ENCODE peak calls at places on chromosomes 13 and 19, in six cellular contexts. One of them, this sample, is unnamed.

GRCh38 chr19:41597600-41598041 is 21.7 kb downstream of the CEACAM21 start:
- DNase-seq in tibial nerve: peak
- DNase-seq in stomach: peak
- DNase-seq in A549: peak
- DNase-seq in ovary: peak
- DNase-seq in SK-N-SH: peak
- DNase-seq in this sample: peak

GRCh38 chr19:7874080-7874856 is at the start of gene PRR36:
- DNase-seq in tibial nerve: no peak
- DNase-seq in SK-N-SH: peak
- DNase-seq in A549: peak
- DNase-seq in ovary: no peak
- DNase-seq in stomach: peak
- DNase-seq in this sample: no peak

GRCh38 chr13:23851106-23851505 is 38.1 kb downstream of the MIPEP start:
- DNase-seq in A549: no peak
- DNase-seq in tibial nerve: no peak
- DNase-seq in SK-N-SH: no peak
- DNase-seq in stomach: no peak
- DNase-seq in ovary: no peak
- DNase-seq in this sample: no peak

GRCh38 chr13:105410602-105411001 is 1124.9 kb downstream of the EFNB2 start:
- DNase-seq in SK-N-SH: peak
- DNase-seq in tibial nerve: peak
- DNase-seq in stomach: peak
- DNase-seq in ovary: peak
- DNase-seq in A549: peak
- DNase-seq in this sample: peak

GRCh38 chr13:77397636-77398035 is 70.7 kb upstream of the MYCBP2 start:
- DNase-seq in tibial nerve: no peak
- DNase-seq in stomach: no peak
- DNase-seq in A549: no peak
- DNase-seq in ovary: no peak
- DNase-seq in SK-N-SH: no peak
- DNase-seq in this sample: no peak

GRCh38 chr13:52348081-52348480 is 57.9 kb downstream of the THSD1 start:
- DNase-seq in stomach: no peak
- DNase-seq in tibial nerve: no peak
- DNase-seq in A549: peak
- DNase-seq in ovary: no peak
- DNase-seq in SK-N-SH: no peak
- DNase-seq in this sample: no peak

GRCh38 chr19:10713317-10713716 is 4.6 kb upstream of the DNM2 start:
- DNase-seq in stomach: no peak
- DNase-seq in A549: no peak
- DNase-seq in tibial nerve: no peak
- DNase-seq in SK-N-SH: no peak
- DNase-seq in ovary: no peak
- DNase-seq in this sample: peak

GRCh38 chr19:10431254-10431942 is 11.1 kb downstream of the PDE4A start:
- DNase-seq in ovary: no peak
- DNase-seq in A549: no peak
- DNase-seq in tibial nerve: no peak
- DNase-seq in stomach: peak
- DNase-seq in SK-N-SH: peak
- DNase-seq in this sample: peak

GRCh38 chr13:44698076-44698475 is 121.9 kb upstream of the TSC22D1 start:
- DNase-seq in ovary: no peak
- DNase-seq in stomach: no peak
- DNase-seq in tibial nerve: no peak
- DNase-seq in A549: no peak
- DNase-seq in SK-N-SH: no peak
- DNase-seq in this sample: no peak

GRCh38 chr13:101634142-101634541 is 181.7 kb downstream of the ITGBL1 start:
- DNase-seq in A549: no peak
- DNase-seq in tibial nerve: no peak
- DNase-seq in stomach: no peak
- DNase-seq in SK-N-SH: no peak
- DNase-seq in ovary: no peak
- DNase-seq in this sample: no peak

GRCh38 chr13:111913790-111914189 is 153.2 kb upstream of the SOX1 start:
- DNase-seq in SK-N-SH: no peak
- DNase-seq in ovary: no peak
- DNase-seq in A549: no peak
- DNase-seq in tibial nerve: no peak
- DNase-seq in stomach: no peak
- DNase-seq in this sample: no peak

GRCh38 chr13:63551731-63552130 is 2136.1 kb upstream of the PCDH20 start:
- DNase-seq in A549: no peak
- DNase-seq in ovary: no peak
- DNase-seq in tibial nerve: no peak
- DNase-seq in stomach: no peak
- DNase-seq in SK-N-SH: no peak
- DNase-seq in this sample: no peak

GRCh38 chr13:30551194-30551593 is 66.5 kb upstream of the USPL1 start:
- DNase-seq in tibial nerve: no peak
- DNase-seq in SK-N-SH: peak
- DNase-seq in A549: peak
- DNase-seq in stomach: no peak
- DNase-seq in ovary: no peak
- DNase-seq in this sample: no peak

GRCh38 chr19:15331419-15332310 is 674 bp downstream of the BRD4 start:
- DNase-seq in ovary: peak
- DNase-seq in stomach: peak
- DNase-seq in tibial nerve: peak
- DNase-seq in A549: peak
- DNase-seq in SK-N-SH: peak
- DNase-seq in this sample: peak

GRCh38 chr13:67018775-67019174 is 211.4 kb downstream of the PCDH9 start:
- DNase-seq in ovary: no peak
- DNase-seq in tibial nerve: no peak
- DNase-seq in SK-N-SH: no peak
- DNase-seq in A549: no peak
- DNase-seq in stomach: no peak
- DNase-seq in this sample: no peak

GRCh38 chr13:20714161-20714560 is 10.7 kb downstream of the IL17D start:
- DNase-seq in stomach: no peak
- DNase-seq in A549: no peak
- DNase-seq in SK-N-SH: no peak
- DNase-seq in tibial nerve: no peak
- DNase-seq in ovary: no peak
- DNase-seq in this sample: no peak

GRCh38 chr19:30362156-30362754 is 9.9 kb upstream of the ZNF536 start:
- DNase-seq in stomach: peak
- DNase-seq in tibial nerve: no peak
- DNase-seq in A549: no peak
- DNase-seq in ovary: no peak
- DNase-seq in SK-N-SH: no peak
- DNase-seq in this sample: no peak

GRCh38 chr13:77919351-77920294 is 992 bp upstream of the EDNRB start:
- DNase-seq in stomach: no peak
- DNase-seq in ovary: peak
- DNase-seq in tibial nerve: peak
- DNase-seq in SK-N-SH: peak
- DNase-seq in A549: no peak
- DNase-seq in this sample: peak

GRCh38 chr19:49637865-49638350 is 2.0 kb downstream of the RRAS start:
- DNase-seq in tibial nerve: peak
- DNase-seq in SK-N-SH: no peak
- DNase-seq in stomach: peak
- DNase-seq in ovary: peak
- DNase-seq in A549: peak
- DNase-seq in this sample: peak

GRCh38 chr19:33052352-33052972 is 12.2 kb downstream of the RHPN2 start:
- DNase-seq in tibial nerve: peak
- DNase-seq in A549: peak
- DNase-seq in ovary: peak
- DNase-seq in stomach: peak
- DNase-seq in SK-N-SH: no peak
- DNase-seq in this sample: peak

GRCh38 chr19:39211731-39212376 is 7.8 kb upstream of the SYCN start:
- DNase-seq in tibial nerve: no peak
- DNase-seq in SK-N-SH: peak
- DNase-seq in A549: peak
- DNase-seq in stomach: no peak
- DNase-seq in ovary: no peak
- DNase-seq in this sample: no peak

DNA sequence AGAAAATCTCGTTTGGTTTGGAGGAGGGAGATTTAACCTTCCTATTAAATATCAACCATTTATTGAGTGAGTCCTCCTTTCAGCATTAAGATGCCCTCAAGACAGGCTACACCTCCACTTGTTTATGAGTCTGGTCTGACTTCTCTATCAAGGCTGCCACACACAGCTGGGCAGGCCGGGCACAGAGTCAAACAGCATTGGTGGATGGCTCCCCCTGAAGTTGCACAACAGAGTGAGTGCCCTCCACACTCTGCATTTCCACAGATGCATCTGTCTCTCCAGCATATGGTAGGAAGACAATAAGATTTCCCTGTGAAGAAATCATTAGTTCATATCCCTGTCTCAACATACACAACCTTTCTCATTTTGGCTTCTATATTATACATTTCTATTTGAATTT is 31.4 kb downstream of the PHF11 start:
- DNase-seq in stomach: no peak
- DNase-seq in tibial nerve: no peak
- DNase-seq in A549: no peak
- DNase-seq in ovary: no peak
- DNase-seq in SK-N-SH: no peak
- DNase-seq in this sample: no peak
- H3K4me3 ChIP-seq in stomach: no peak
- H3K4me3 ChIP-seq in tibial nerve: no peak
- H3K4me3 ChIP-seq in A549: no peak
- H3K4me3 ChIP-seq in ovary: no peak
- H3K4me3 ChIP-seq in SK-N-SH: no peak
- H3K4me3 ChIP-seq in this sample: no peak

GRCh38 chr19:6499052-6499790 is 2.9 kb downstream of the TUBB4A start:
- DNase-seq in ovary: no peak
- DNase-seq in A549: no peak
- DNase-seq in SK-N-SH: no peak
- DNase-seq in tibial nerve: no peak
- DNase-seq in stomach: no peak
- DNase-seq in this sample: no peak

GRCh38 chr19:6503407-6504201 is 1.5 kb upstream of the TUBB4A start:
- DNase-seq in ovary: no peak
- DNase-seq in SK-N-SH: no peak
- DNase-seq in tibial nerve: no peak
- DNase-seq in A549: no peak
- DNase-seq in stomach: no peak
- DNase-seq in this sample: no peak

GRCh38 chr19:6500837-6501739 is 1.0 kb downstream of the TUBB4A start:
- DNase-seq in ovary: no peak
- DNase-seq in stomach: no peak
- DNase-seq in tibial nerve: no peak
- DNase-seq in SK-N-SH: no peak
- DNase-seq in A549: no peak
- DNase-seq in this sample: no peak

GRCh38 chr19:6498294-6499036 is 3.6 kb downstream of the TUBB4A start:
- DNase-seq in ovary: no peak
- DNase-seq in tibial nerve: no peak
- DNase-seq in stomach: no peak
- DNase-seq in A549: no peak
- DNase-seq in SK-N-SH: no peak
- DNase-seq in this sample: no peak

DNA sequence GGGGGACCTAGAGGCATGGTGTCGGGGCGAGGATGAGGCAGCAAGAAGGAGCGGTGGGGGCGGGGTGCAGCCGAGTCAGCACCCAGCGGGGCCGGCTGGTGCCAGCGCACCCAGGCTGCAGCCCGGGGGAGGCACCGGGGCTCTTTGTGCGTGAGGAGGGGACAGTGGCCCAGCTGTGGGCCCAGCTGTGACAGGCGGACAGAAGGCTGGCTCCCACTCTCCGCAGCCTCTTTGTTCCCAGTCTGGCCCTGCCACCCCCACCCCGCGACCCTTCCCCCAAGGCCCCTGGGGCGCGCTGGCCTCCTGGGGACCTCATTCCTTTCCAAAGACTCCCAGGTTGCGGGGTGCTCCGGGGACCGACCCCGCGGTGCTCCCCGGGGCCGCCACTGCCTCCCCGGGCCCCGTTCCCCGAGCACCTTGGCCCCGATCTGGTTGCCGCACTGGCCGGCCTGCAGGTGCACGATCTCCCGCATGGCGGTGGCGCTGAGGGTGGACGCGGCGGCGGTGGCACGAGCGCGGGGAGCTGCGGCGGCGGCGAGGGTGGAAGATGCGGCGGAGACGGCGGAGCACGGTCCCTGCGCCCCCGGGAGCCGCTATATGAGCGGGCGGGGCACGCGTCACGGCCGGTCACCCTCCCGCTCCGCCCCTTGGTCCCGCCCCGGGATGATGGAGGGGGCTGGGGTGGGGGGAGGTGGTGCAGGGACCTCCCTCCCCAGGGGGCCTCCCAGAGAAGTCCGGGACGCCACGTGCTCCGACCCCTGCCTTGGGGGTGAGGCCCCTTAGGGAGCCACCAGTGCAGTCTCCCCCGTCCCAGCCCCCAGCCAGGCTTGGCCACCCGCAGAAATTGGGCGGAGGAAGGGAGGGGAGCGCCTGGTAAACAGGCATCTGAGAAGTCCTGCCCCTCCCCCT is at the start of gene TUBB4A:
- DNase-seq in stomach: no peak
- DNase-seq in SK-N-SH: peak
- DNase-seq in ovary: no peak
- DNase-seq in A549: no peak
- DNase-seq in tibial nerve: no peak
- DNase-seq in this sample: peak
- TF ChIP-seq EP300 in stomach: no peak
- TF ChIP-seq EP300 in SK-N-SH: no peak
- TF ChIP-seq EP300 in ovary: no peak
- TF ChIP-seq EP300 in A549: no peak
- TF ChIP-seq EP300 in tibial nerve: peak
- TF ChIP-seq EP300 in this sample: no peak

DNA sequence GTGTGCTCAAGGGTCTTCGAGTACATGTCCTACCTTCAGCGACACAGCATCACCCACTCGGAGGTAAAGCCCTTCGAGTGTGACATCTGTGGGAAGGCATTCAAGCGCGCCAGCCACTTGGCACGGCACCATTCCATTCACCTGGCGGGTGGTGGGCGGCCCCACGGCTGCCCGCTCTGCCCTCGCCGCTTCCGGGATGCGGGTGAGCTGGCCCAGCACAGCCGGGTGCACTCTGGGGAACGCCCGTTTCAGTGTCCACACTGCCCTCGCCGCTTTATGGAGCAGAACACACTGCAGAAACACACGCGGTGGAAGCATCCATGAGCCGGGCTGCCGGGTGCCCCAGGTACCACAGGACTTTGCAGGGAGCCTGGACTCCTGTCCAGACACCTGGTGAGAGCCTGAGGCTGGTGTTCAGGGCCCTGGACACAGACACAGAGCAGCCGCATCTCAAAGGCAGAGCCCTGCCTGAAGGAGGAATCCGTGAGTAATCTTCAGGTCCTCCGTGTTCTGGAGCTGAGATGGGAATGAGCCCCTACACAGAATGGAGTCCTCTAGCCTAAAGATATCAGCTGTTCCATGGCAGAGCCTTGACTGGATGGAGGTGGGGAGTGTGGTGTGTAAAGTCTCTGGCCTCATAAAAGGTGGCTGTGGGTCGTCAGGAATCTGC is 1.5 kb downstream of the ZNF581 start:
- DNase-seq in ovary: no peak
- DNase-seq in tibial nerve: no peak
- DNase-seq in stomach: no peak
- DNase-seq in SK-N-SH: peak
- DNase-seq in A549: no peak
- DNase-seq in this sample: no peak
- H3K4me3 ChIP-seq in ovary: no peak
- H3K4me3 ChIP-seq in tibial nerve: no peak
- H3K4me3 ChIP-seq in stomach: no peak
- H3K4me3 ChIP-seq in SK-N-SH: peak
- H3K4me3 ChIP-seq in A549: peak
- H3K4me3 ChIP-seq in this sample: no peak

GRCh38 chr13:40539954-40540706 is 126.3 kb downstream of the FOXO1 start:
- DNase-seq in A549: peak
- DNase-seq in stomach: no peak
- DNase-seq in ovary: no peak
- DNase-seq in tibial nerve: no peak
- DNase-seq in SK-N-SH: no peak
- DNase-seq in this sample: no peak
- TF ChIP-seq EP300 in A549: peak
- TF ChIP-seq EP300 in stomach: no peak
- TF ChIP-seq EP300 in ovary: no peak
- TF ChIP-seq EP300 in tibial nerve: no peak
- TF ChIP-seq EP300 in SK-N-SH: no peak
- TF ChIP-seq EP300 in this sample: no peak

This sample was measured in transverse colon.